ENCODE peak calls at places on chromosome 6, in nine cellular contexts. U, I, N, V, L, D, J, Z and W are unnamed samples.

GRCh38 chr6:168232989-168233874 is 86.3 kb downstream of the DACT2 start:
- DNase-seq in N (no peak), J (no peak), D (no peak), I (no peak), V (no peak), Z (no peak), L (no peak), U (no peak), W (no peak)

GRCh38 chr6:110527516-110527915 is 51.1 kb upstream of the SLC22A16 start:
- DNase-seq in J (no peak), I (no peak), L (no peak), N (no peak), U (no peak), D (no peak), V (no peak), Z (no peak), W (no peak)

GRCh38 chr6:155026366-155027045 is 31.4 kb downstream of the TIAM2 start:
- DNase-seq in L (no peak), Z (peak), I (peak), U (no peak), V (peak), J (peak), D (peak), N (peak), W (peak)

GRCh38 chr6:168468046-168468445 is 27.1 kb downstream of the SMOC2 start:
- DNase-seq in J (peak), D (no peak), N (no peak), U (no peak), L (no peak), I (no peak), Z (no peak), V (no peak), W (no peak)

GRCh38 chr6:73011945-73012344 is 213.4 kb downstream of the KHDC1L start:
- DNase-seq in N (no peak), U (no peak), J (no peak), L (no peak), Z (no peak), I (no peak), V (no peak), D (no peak), W (no peak)

GRCh38 chr6:113488812-113489685 is 368.1 kb upstream of the MARCKS start:
- DNase-seq in V (no peak), Z (no peak), J (no peak), I (no peak), D (no peak), L (no peak), N (no peak), U (no peak), W (no peak)

GRCh38 chr6:105832358-105832757 is 253.8 kb upstream of the PRDM1 start:
- DNase-seq in I (no peak), V (no peak), D (no peak), N (no peak), J (no peak), U (no peak), L (no peak), Z (peak), W (no peak)

GRCh38 chr6:108876929-108877775 is 28.9 kb downstream of the ARMC2 start:
- DNase-seq in N (peak), U (peak), Z (no peak), D (peak), I (no peak), V (peak), J (peak), L (peak), W (no peak)

GRCh38 chr6:167532410-167533294 is 207.8 kb downstream of the TTLL2 start:
- DNase-seq in L (no peak), J (no peak), D (no peak), I (no peak), N (no peak), V (no peak), U (no peak), Z (no peak), W (no peak)

GRCh38 chr6:63744810-63745209 is 109.2 kb downstream of the PHF3 start:
- DNase-seq in J (no peak), U (no peak), I (no peak), D (no peak), L (no peak), N (no peak), Z (no peak), V (no peak), W (no peak)

DNA sequence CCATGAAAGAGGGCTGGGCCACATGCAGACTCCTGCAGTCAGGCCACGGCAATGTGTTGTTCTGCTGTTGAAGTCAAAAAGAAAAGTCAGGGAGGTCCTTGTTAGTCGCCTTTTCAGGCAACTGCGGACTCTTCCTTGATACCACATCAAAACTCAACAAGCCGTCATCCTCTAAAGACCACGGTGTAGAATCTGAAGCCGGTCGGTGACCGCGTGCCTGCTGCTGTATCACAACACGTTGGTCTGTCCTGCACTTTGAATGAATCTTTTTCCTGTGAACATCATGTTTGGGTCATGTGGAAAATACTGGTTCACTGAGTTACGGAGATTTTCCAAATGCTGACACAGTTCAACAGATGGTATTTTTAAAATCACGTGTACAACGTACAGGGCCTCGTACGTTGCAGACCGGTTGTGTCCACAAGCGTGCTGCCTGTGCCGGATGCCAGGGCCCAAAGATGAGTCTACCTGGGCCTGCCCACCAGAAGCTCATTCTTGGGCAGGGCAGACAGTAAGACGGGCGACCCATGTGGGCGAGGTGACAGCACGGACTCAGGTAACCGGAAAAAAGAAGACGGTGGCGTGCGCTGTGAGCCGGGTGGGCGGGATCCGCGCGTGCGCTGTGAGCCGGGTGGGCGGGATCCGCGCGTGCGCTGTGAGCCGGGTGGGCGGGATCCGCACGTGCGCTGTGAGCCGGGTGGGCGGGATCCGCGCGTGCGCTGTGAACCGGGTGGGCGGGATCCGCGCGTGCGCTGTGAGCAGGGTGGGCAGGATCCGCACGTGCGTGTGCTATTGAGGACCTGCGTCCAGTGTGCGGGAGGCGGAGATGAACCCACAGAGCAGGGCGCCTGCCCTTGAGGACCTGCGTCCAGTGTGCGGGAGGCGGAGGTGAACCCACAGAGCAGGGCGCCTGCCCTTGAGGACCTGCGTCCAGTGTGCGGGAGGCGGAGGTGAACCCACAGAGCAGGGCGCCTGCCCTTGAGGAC is 114.5 kb downstream of the FAM120B start:
- DNase-seq in N (no peak), J (no peak), V (no peak), D (no peak), U (no peak), I (no peak), L (no peak), Z (no peak), W (no peak)
- H3K27ac ChIP-seq in N (no peak), J (no peak), V (no peak), D (no peak), U (no peak), I (no peak), L (no peak), Z (no peak), W (no peak)

GRCh38 chr6:38644951-38645350 is 5.2 kb upstream of the BTBD9 start:
- DNase-seq in N (no peak), V (no peak), U (no peak), D (no peak), L (no peak), Z (no peak), J (no peak), I (no peak), W (no peak)

GRCh38 chr6:38648629-38649028 is 8.9 kb upstream of the BTBD9 start:
- DNase-seq in D (no peak), L (no peak), V (no peak), N (no peak), U (no peak), J (no peak), Z (no peak), I (no peak), W (no peak)

GRCh38 chr6:38649744-38650143 is 10.0 kb upstream of the BTBD9 start:
- DNase-seq in V (no peak), Z (no peak), L (no peak), J (no peak), D (no peak), U (no peak), I (no peak), N (no peak), W (no peak)

GRCh38 chr6:38650207-38650752 is 10.6 kb upstream of the BTBD9 start:
- DNase-seq in D (no peak), Z (no peak), L (no peak), J (no peak), N (no peak), U (no peak), I (no peak), V (no peak), W (no peak)

GRCh38 chr6:38646166-38646565 is 6.4 kb upstream of the BTBD9 start:
- DNase-seq in L (no peak), J (no peak), N (no peak), D (no peak), I (no peak), U (no peak), V (no peak), Z (peak), W (no peak)
- H3K27ac ChIP-seq in L (no peak), J (no peak), N (no peak), D (no peak), I (no peak), U (no peak), V (no peak), Z (no peak), W (no peak)

GRCh38 chr6:15504040-15504491 is 158.8 kb downstream of the DTNBP1 start:
- DNase-seq in N (peak), D (peak), I (no peak), Z (no peak), U (peak), L (peak), V (peak), J (peak), W (no peak)
- H3K27ac ChIP-seq in N (peak), D (peak), I (no peak), Z (peak), U (peak), L (peak), V (peak), J (peak), W (no peak)

GRCh38 chr6:166529571-166529970 is 56.9 kb downstream of the RAMACL start:
- DNase-seq in U (no peak), Z (no peak), D (no peak), N (no peak), J (no peak), L (no peak), I (no peak), V (no peak), W (no peak)
- H3K27ac ChIP-seq in U (no peak), Z (no peak), D (no peak), N (no peak), J (no peak), L (no peak), I (no peak), V (no peak), W (no peak)

DNA sequence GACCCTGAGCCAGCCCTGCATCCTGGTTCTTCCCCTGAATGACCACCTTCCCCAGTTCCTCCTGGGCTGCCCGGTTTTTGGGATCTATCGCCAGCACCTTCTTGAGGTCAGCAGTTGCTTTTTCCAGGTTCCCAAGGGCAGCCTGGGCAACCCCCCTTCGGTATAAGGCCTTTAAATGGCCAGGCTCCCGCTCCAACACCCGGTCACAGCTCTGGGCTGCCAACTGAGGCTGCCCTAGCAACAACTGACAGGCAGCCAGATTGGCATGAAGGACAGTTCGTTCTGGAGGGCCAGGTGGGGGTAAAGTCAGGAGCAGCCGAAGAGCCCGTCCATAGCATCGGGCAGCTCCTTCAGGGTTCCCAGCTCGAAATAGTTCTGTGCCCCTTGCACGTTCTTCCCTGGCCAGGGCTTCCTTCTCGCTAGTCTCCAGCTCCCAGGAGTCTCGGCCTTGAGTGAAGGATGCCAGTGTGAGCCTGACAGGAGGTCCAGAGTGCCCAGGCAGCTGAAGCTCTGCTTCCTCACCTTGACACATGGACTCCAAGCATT is 778 bp upstream of the ATF6B start:
- DNase-seq in V (no peak), U (peak), D (no peak), L (no peak), J (no peak), N (no peak), I (no peak), Z (no peak), W (no peak)
- H3K27ac ChIP-seq in V (no peak), U (peak), D (peak), L (peak), J (peak), N (peak), I (peak), Z (peak), W (peak)

DNA sequence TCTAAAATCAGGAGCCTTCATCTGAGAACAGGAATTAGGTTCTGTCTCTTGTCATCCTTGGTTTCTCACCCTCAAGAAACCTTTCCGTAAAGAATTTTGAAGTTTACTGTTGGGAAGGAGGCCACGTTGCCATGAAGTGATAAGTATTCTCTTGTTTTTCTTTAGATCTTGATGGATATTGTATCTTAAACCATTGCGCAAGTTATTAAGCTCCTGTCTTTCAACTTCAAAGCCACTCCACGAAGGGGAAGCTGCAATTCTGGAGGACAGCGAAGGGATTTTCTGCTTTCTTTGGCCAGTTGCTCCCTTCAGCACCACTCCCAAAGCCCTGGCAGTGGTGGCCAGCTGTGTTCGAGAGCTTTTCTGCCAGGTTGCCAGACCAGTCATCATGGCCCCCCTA is 198.1 kb upstream of the EXOC2 start:
- DNase-seq in J (no peak), V (no peak), U (no peak), N (no peak), D (no peak), L (no peak), Z (no peak), I (no peak), W (no peak)
- H3K27ac ChIP-seq in J (no peak), V (no peak), U (no peak), N (no peak), D (no peak), L (no peak), Z (no peak), I (no peak), W (no peak)

GRCh38 chr6:53048431-53049195 is 16.6 kb upstream of the FBXO9 start:
- DNase-seq in I (peak), J (no peak), V (peak), N (no peak), D (no peak), U (no peak), L (no peak), Z (peak), W (no peak)
- H3K27ac ChIP-seq in I (peak), J (no peak), V (peak), N (no peak), D (no peak), U (no peak), L (no peak), Z (no peak), W (peak)